ENCODE peak calls at places on chromosome 17, in eight cellular contexts. B is H1, E is tibial nerve, L is lower leg skin, S is HFF-Myc, T is cardiac fibroblast, G is lower lobe of right lung, Y is upper lobe of right lung. Q is an unnamed sample.

GRCh38 chr17:43917016-43917347 is 9.6 kb upstream of the MPP2 start:
- DNase-seq in T (no peak), G (no peak), S (no peak), L (no peak), B (no peak), Y (no peak), E (no peak), Q (no peak)

GRCh38 chr17:51203838-51204237 is 37.6 kb downstream of the NME2 start:
- DNase-seq in S (no peak), E (no peak), B (no peak), L (no peak), Y (no peak), G (no peak), T (no peak), Q (no peak)

GRCh38 chr17:9672691-9673090 is 27.4 kb downstream of the USP43 start:
- DNase-seq in B (no peak), E (no peak), Y (no peak), L (no peak), G (no peak), S (no peak), T (no peak), Q (no peak)

GRCh38 chr17:63966646-63967265 is 6.0 kb downstream of the SCN4A start:
- DNase-seq in S (no peak), G (no peak), T (no peak), L (no peak), B (no peak), E (no peak), Y (no peak), Q (no peak)

GRCh38 chr17:12107905-12108304 is 87.2 kb downstream of the MAP2K4 start:
- DNase-seq in Y (no peak), S (no peak), B (no peak), G (no peak), L (no peak), E (no peak), T (no peak), Q (no peak)

GRCh38 chr17:83080641-83081560 is 1.5 kb downstream of the METRNL start:
- DNase-seq in S (no peak), Y (peak; percentile 84), T (peak; percentile 52), E (no peak), G (peak; percentile 76), B (no peak), L (no peak), Q (no peak)

GRCh38 chr17:65137076-65137935 is at the start of gene RGS9:
- DNase-seq in E (peak; percentile 68), B (peak; percentile 93), T (peak; percentile 67), Y (peak; percentile 91), S (no peak), G (peak; percentile 91), L (peak; percentile 97), Q (peak; percentile 65)

GRCh38 chr17:32518856-32519768 is 32.3 kb downstream of the CDK5R1 start:
- DNase-seq in G (peak; percentile 56), Y (peak; percentile 72), L (peak; percentile 86), B (peak; percentile 84), E (no peak), T (no peak), S (no peak), Q (no peak)

GRCh38 chr17:29642171-29642611 is 19.5 kb upstream of the CORO6 start:
- DNase-seq in L (no peak), B (no peak), T (no peak), G (no peak), Y (no peak), E (no peak), S (no peak), Q (no peak)

GRCh38 chr17:19440421-19440820 is 29.4 kb downstream of the RNF112 start:
- DNase-seq in S (no peak), T (no peak), Y (no peak), L (no peak), B (no peak), G (no peak), E (no peak), Q (no peak)

GRCh38 chr17:27491713-27492190 is 35.5 kb downstream of the KSR1 start:
- DNase-seq in S (no peak), E (no peak), G (no peak), Y (peak; percentile 47), L (no peak), B (no peak), T (no peak), Q (no peak)

GRCh38 chr17:82058855-82059249 is 6.8 kb downstream of the DUS1L start:
- DNase-seq in G (no peak), B (no peak), E (no peak), T (no peak), Y (no peak), S (no peak), L (no peak), Q (no peak)

GRCh38 chr17:82058230-82058854 is 6.6 kb downstream of the GPS1 start:
- DNase-seq in Y (no peak), S (no peak), G (no peak), T (no peak), L (no peak), B (no peak), E (no peak), Q (no peak)

GRCh38 chr17:82055965-82056728 is 4.4 kb downstream of the GPS1 start:
- DNase-seq in L (no peak), Y (no peak), T (no peak), G (no peak), E (no peak), S (no peak), B (no peak), Q (no peak)

GRCh38 chr17:82055023-82055964 is 3.6 kb downstream of the GPS1 start:
- DNase-seq in L (no peak), Y (no peak), B (no peak), T (no peak), G (no peak), E (no peak), S (no peak), Q (no peak)

GRCh38 chr17:82056729-82057621 is 5.3 kb downstream of the GPS1 start:
- DNase-seq in B (no peak), G (no peak), L (no peak), T (no peak), E (no peak), Y (no peak), S (no peak), Q (peak; percentile 40)
- TF ChIP-seq CTCF in B (no peak), G (no peak), L (no peak), T (no peak), E (no peak), Y (no peak), S (no peak), Q (no peak)

DNA sequence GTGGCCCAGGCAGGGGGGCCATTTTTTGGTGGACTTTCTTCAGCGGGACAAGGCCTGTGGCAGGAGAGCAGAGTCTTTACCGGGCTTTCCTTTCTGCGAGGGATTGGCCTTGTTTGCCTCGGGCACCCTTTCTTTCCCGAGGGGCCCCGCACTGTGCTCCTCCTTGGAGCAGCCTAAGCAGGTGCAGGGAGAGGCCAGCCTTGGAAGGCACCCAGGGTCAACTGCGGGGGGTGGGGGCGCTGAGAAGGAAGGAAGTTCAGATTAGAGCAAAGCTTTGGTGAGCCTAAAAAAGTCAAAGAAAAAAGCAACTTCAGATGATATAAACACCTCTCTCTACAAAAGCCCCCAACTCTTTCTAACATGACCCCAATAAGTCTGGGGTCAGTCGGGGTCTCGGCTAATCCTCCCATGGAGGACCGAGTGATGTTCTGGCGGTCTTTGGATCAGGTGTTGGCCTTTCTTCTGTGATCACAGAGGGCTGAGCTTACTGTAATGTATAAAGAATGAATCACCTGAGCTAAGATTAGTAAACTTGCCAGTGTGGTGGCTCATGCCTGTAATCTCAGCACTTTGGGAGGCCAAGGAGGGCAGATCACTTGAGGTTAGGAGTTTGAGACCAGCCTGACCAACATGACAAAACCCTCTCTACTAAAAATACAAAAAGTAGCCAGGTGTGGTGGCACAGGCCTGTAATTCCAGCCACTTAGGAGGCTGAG is 63.0 kb downstream of the PGS1 start:
- DNase-seq in G (no peak), Y (no peak), E (no peak), T (no peak), S (no peak), L (no peak), B (no peak), Q (no peak)
- TF ChIP-seq CTCF in G (no peak), Y (no peak), E (no peak), T (no peak), S (no peak), L (no peak), B (no peak), Q (no peak)

GRCh38 chr17:45016823-45017222 is 34.6 kb downstream of the DCAKD start:
- DNase-seq in T (no peak), G (no peak), S (no peak), Y (no peak), B (no peak), E (no peak), L (no peak), Q (no peak)
- TF ChIP-seq CTCF in T (peak; percentile 35), G (no peak), S (peak; percentile 33), Y (no peak), B (peak; percentile 63), E (no peak), L (no peak), Q (peak; percentile 15)

GRCh38 chr17:75773121-75773807 is 8.3 kb upstream of the GALK1 start:
- DNase-seq in L (peak; percentile 85), G (no peak), S (no peak), Y (peak; percentile 65), E (no peak), T (no peak), B (no peak), Q (no peak)
- TF ChIP-seq CTCF in L (no peak), G (no peak), S (no peak), Y (no peak), E (no peak), T (no peak), B (no peak), Q (no peak)

DNA sequence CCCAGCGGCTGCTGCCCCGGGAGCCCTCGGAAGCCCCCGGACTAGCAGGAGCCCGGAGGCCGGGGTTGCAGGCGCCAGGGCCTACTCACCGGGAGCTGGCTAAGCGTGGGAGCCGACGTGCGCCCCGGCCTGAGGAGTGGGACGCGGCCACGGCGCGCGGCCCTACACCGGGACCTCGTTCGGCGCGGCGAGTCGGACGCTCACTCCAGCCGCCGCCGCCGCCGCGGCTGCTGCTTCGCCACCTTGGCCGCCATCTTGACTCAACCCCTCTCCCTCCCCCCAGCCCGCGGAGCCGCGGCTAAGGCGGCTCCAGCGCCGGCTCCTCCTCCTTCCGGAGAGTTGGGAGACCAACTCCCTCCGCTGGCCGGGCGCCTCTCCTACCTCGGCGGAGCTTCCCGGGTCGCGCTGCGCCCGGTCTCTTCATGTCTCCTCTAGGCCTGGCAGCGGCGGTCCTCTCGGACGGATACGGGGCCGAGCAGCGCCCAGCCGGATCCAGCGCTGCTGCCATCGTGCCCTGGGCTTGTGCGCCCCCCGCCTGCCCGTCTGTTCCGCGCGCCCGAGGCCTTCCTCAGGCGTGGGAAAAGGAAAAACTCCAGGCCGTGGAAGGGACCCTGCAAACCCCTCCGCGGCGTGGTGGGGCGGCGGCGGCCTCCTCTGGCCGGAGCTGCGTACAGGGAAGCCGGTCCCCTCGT is at the start of gene NCOR1:
- DNase-seq in S (peak; percentile 67), L (peak; percentile 98), Y (peak; percentile 98), T (peak; percentile 96), E (peak; percentile 80), G (peak; percentile 96), B (peak; percentile 91), Q (peak; percentile 89)
- TF ChIP-seq CTCF in S (peak; percentile 12), L (no peak), Y (peak; percentile 45), T (peak; percentile 40), E (peak; percentile 5), G (peak; percentile 38), B (no peak), Q (peak; percentile 28)

GRCh38 chr17:80292557-80292956 is 31.9 kb downstream of the RNF213 start:
- DNase-seq in S (no peak), G (peak; percentile 40), L (no peak), E (no peak), B (no peak), T (peak; percentile 13), Y (no peak), Q (no peak)
- TF ChIP-seq CTCF in S (no peak), G (no peak), L (no peak), E (no peak), B (peak; percentile 1), T (no peak), Y (peak; percentile 5), Q (no peak)

GRCh38 chr17:54749157-54749556 is 151.5 kb upstream of the TOM1L1 start:
- DNase-seq in T (no peak), E (no peak), B (no peak), G (no peak), L (no peak), Y (no peak), S (no peak), Q (no peak)
- TF ChIP-seq CTCF in T (no peak), E (no peak), B (peak; percentile 43), G (no peak), L (no peak), Y (no peak), S (no peak), Q (no peak)